ENCODE peak calls at places on chromosomes 5 and 9, in nine cellular contexts. C, M, O, X, T, V, F, R and U are unnamed samples.

GRCh38 chr9:131837316-131837715 is 97.4 kb upstream of the RAPGEF1 start:
- DNase-seq in C (no peak), M (no peak), O (no peak), X (no peak), T (peak), V (no peak), F (no peak), R (no peak), U (no peak)

GRCh38 chr5:115575167-115576070 is 26.9 kb downstream of the TICAM2 start:
- DNase-seq in C (no peak), M (peak), O (no peak), X (no peak), T (no peak), V (no peak), F (no peak), R (peak), U (no peak)

GRCh38 chr5:91178461-91178860 is 204.7 kb downstream of the ARRDC3 start:
- DNase-seq in C (no peak), M (no peak), O (no peak), X (no peak), T (no peak), V (no peak), F (no peak), R (peak), U (no peak)

GRCh38 chr5:42522783-42523182 is 99.5 kb downstream of the GHR start:
- DNase-seq in C (no peak), M (no peak), O (no peak), X (no peak), T (no peak), V (no peak), F (no peak), R (no peak), U (no peak)

GRCh38 chr9:71692337-71692736 is 76.0 kb downstream of the CEMIP2 start:
- DNase-seq in C (no peak), M (no peak), O (no peak), X (no peak), T (no peak), V (no peak), F (no peak), R (peak), U (no peak)

GRCh38 chr5:123087173-123088030 is 1.6 kb upstream of the PRDM6 start:
- DNase-seq in C (no peak), M (no peak), O (no peak), X (no peak), T (no peak), V (no peak), F (no peak), R (no peak), U (no peak)

GRCh38 chr9:70390922-70391321 is 23.5 kb downstream of the KLF9 start:
- DNase-seq in C (no peak), M (no peak), O (no peak), X (no peak), T (no peak), V (no peak), F (no peak), R (no peak), U (no peak)

GRCh38 chr5:142426129-142426641 is 101.4 kb upstream of the SPRY4 start:
- DNase-seq in C (peak), M (no peak), O (peak), X (no peak), T (no peak), V (no peak), F (no peak), R (peak), U (no peak)

GRCh38 chr9:121966706-121967105 is 126.4 kb downstream of the TTLL11 start:
- DNase-seq in C (no peak), M (no peak), O (no peak), X (no peak), T (no peak), V (no peak), F (no peak), R (no peak), U (no peak)

GRCh38 chr9:125760537-125760936 is 13.4 kb downstream of the PBX3 start:
- DNase-seq in C (no peak), M (no peak), O (no peak), X (no peak), T (no peak), V (no peak), F (no peak), R (no peak), U (no peak)

GRCh38 chr9:91949946-91950664 is at the start of gene ROR2:
- DNase-seq in C (no peak), M (no peak), O (peak), X (no peak), T (peak), V (no peak), F (peak), R (peak), U (no peak)

GRCh38 chr9:69549310-69550202 is 122.6 kb downstream of the APBA1 start:
- DNase-seq in C (no peak), M (no peak), O (no peak), X (no peak), T (no peak), V (no peak), F (no peak), R (peak), U (no peak)

GRCh38 chr9:124861342-124862229 is at the start of the genes ARPC5L and RPL35:
- DNase-seq in C (peak), M (peak), O (peak), X (peak), T (peak), V (peak), F (peak), R (peak), U (peak)

GRCh38 chr5:150021491-150022162 is 21.1 kb downstream of the HMGXB3 start:
- DNase-seq in C (no peak), M (no peak), O (no peak), X (no peak), T (peak), V (no peak), F (peak), R (peak), U (no peak)

GRCh38 chr9:108586451-108586850 is 269.3 kb downstream of the ACTL7B start:
- DNase-seq in C (no peak), M (no peak), O (no peak), X (no peak), T (no peak), V (no peak), F (no peak), R (no peak), U (no peak)

GRCh38 chr5:179533907-179534306 is 16.4 kb upstream of the RUFY1 start:
- DNase-seq in C (no peak), M (no peak), O (no peak), X (no peak), T (no peak), V (no peak), F (no peak), R (no peak), U (no peak)

GRCh38 chr9:12908910-12909309 is 134.1 kb downstream of the LURAP1L start:
- DNase-seq in C (no peak), M (no peak), O (no peak), X (no peak), T (no peak), V (no peak), F (no peak), R (no peak), U (no peak)

GRCh38 chr9:73154760-73155159 is 3.1 kb downstream of the ANXA1 start:
- DNase-seq in C (no peak), M (no peak), O (no peak), X (no peak), T (no peak), V (no peak), F (no peak), R (peak), U (no peak)

GRCh38 chr9:137449081-137449844 is 8.1 kb upstream of the ENTPD8 start:
- DNase-seq in C (peak), M (no peak), O (no peak), X (no peak), T (no peak), V (no peak), F (no peak), R (no peak), U (peak)

GRCh38 chr5:80140496-80140895 is 105.3 kb downstream of the THBS4 start:
- DNase-seq in C (no peak), M (no peak), O (no peak), X (no peak), T (no peak), V (no peak), F (no peak), R (no peak), U (no peak)

GRCh38 chr5:178637356-178638069 is 10.7 kb upstream of the CLK4 start:
- DNase-seq in C (no peak), M (no peak), O (no peak), X (no peak), T (no peak), V (no peak), F (no peak), R (no peak), U (peak)

GRCh38 chr9:98142925-98143481 is 24.0 kb upstream of the TRIM14 start:
- DNase-seq in C (no peak), M (no peak), O (peak), X (no peak), T (no peak), V (no peak), F (no peak), R (no peak), U (no peak)